ENCODE peak calls at places on chromosomes 2 and 18, in six cellular contexts. One of them, this sample, is unnamed.

GRCh38 chr2:203928849-203929248 is 7.7 kb upstream of the ICOS start:
- DNase-seq in HCT116: no peak
- DNase-seq in GM12878: no peak
- DNase-seq in H9: no peak
- DNase-seq in uterus: no peak
- DNase-seq in AG04450: no peak
- DNase-seq in this sample: no peak

GRCh38 chr2:134120160-134120717 is 133.6 kb upstream of the MGAT5 start:
- DNase-seq in HCT116: no peak
- DNase-seq in GM12878: no peak
- DNase-seq in H9: no peak
- DNase-seq in uterus: peak
- DNase-seq in AG04450: no peak
- DNase-seq in this sample: no peak

GRCh38 chr2:89845532-89845931 is 1154.1 kb downstream of the RPIA start:
- DNase-seq in HCT116: no peak
- DNase-seq in GM12878: no peak
- DNase-seq in H9: no peak
- DNase-seq in uterus: no peak
- DNase-seq in AG04450: no peak
- DNase-seq in this sample: no peak

GRCh38 chr2:225697936-225698335 is 298.4 kb downstream of the NYAP2 start:
- DNase-seq in HCT116: no peak
- DNase-seq in GM12878: no peak
- DNase-seq in H9: no peak
- DNase-seq in uterus: no peak
- DNase-seq in AG04450: no peak
- DNase-seq in this sample: no peak

GRCh38 chr2:208042041-208042440 is 16.7 kb upstream of the PLEKHM3 start:
- DNase-seq in HCT116: no peak
- DNase-seq in GM12878: no peak
- DNase-seq in H9: no peak
- DNase-seq in uterus: no peak
- DNase-seq in AG04450: peak
- DNase-seq in this sample: no peak

GRCh38 chr2:237411683-237412349 is 2.1 kb downstream of the COL6A3 start:
- DNase-seq in HCT116: no peak
- DNase-seq in GM12878: no peak
- DNase-seq in H9: no peak
- DNase-seq in uterus: peak
- DNase-seq in AG04450: no peak
- DNase-seq in this sample: peak

GRCh38 chr18:62672600-62672999 is 42.7 kb upstream of the PHLPP1 start:
- DNase-seq in HCT116: no peak
- DNase-seq in GM12878: no peak
- DNase-seq in H9: no peak
- DNase-seq in uterus: no peak
- DNase-seq in AG04450: no peak
- DNase-seq in this sample: no peak

GRCh38 chr2:191496838-191497237 is 181.1 kb upstream of the NABP1 start:
- DNase-seq in HCT116: no peak
- DNase-seq in GM12878: no peak
- DNase-seq in H9: no peak
- DNase-seq in uterus: no peak
- DNase-seq in AG04450: no peak
- DNase-seq in this sample: no peak

GRCh38 chr2:72780483-72780882 is 45.4 kb downstream of the EXOC6B start:
- DNase-seq in HCT116: no peak
- DNase-seq in GM12878: no peak
- DNase-seq in H9: no peak
- DNase-seq in uterus: no peak
- DNase-seq in AG04450: no peak
- DNase-seq in this sample: no peak

GRCh38 chr2:143616452-143616851 is 487.2 kb downstream of the ARHGAP15 start:
- DNase-seq in HCT116: no peak
- DNase-seq in GM12878: no peak
- DNase-seq in H9: no peak
- DNase-seq in uterus: no peak
- DNase-seq in AG04450: no peak
- DNase-seq in this sample: no peak

GRCh38 chr2:138722316-138722715 is 57.9 kb downstream of the NXPH2 start:
- DNase-seq in HCT116: no peak
- DNase-seq in GM12878: no peak
- DNase-seq in H9: no peak
- DNase-seq in uterus: no peak
- DNase-seq in AG04450: no peak
- DNase-seq in this sample: no peak

GRCh38 chr18:66874812-66875474 is 271.1 kb upstream of the CDH19 start:
- DNase-seq in HCT116: no peak
- DNase-seq in GM12878: no peak
- DNase-seq in H9: no peak
- DNase-seq in uterus: no peak
- DNase-seq in AG04450: no peak
- DNase-seq in this sample: no peak

GRCh38 chr2:74507926-74508520 is 528 bp upstream of the PCGF1 start:
- DNase-seq in HCT116: no peak
- DNase-seq in GM12878: no peak
- DNase-seq in H9: peak
- DNase-seq in uterus: no peak
- DNase-seq in AG04450: no peak
- DNase-seq in this sample: peak

GRCh38 chr2:219057709-219058540 is 2.8 kb downstream of the IHH start:
- DNase-seq in HCT116: peak
- DNase-seq in GM12878: no peak
- DNase-seq in H9: peak
- DNase-seq in uterus: peak
- DNase-seq in AG04450: no peak
- DNase-seq in this sample: peak

GRCh38 chr2:52416340-52416739 is 1351.3 kb upstream of the CHAC2 start:
- DNase-seq in HCT116: peak
- DNase-seq in GM12878: no peak
- DNase-seq in H9: no peak
- DNase-seq in uterus: no peak
- DNase-seq in AG04450: no peak
- DNase-seq in this sample: no peak

GRCh38 chr2:102063948-102064678 is 72.4 kb downstream of the IL1R2 start:
- DNase-seq in HCT116: peak
- DNase-seq in GM12878: no peak
- DNase-seq in H9: peak
- DNase-seq in uterus: peak
- DNase-seq in AG04450: peak
- DNase-seq in this sample: peak

GRCh38 chr2:73232471-73233153 is 427 bp downstream of the PRADC1 start:
- DNase-seq in HCT116: no peak
- DNase-seq in GM12878: no peak
- DNase-seq in H9: no peak
- DNase-seq in uterus: no peak
- DNase-seq in AG04450: no peak
- DNase-seq in this sample: peak

GRCh38 chr2:231334179-231334930 is 61.2 kb upstream of the B3GNT7 start:
- DNase-seq in HCT116: no peak
- DNase-seq in GM12878: no peak
- DNase-seq in H9: no peak
- DNase-seq in uterus: no peak
- DNase-seq in AG04450: no peak
- DNase-seq in this sample: peak

GRCh38 chr18:31506024-31506742 is 8.2 kb downstream of the DSG2 start:
- DNase-seq in HCT116: no peak
- DNase-seq in GM12878: no peak
- DNase-seq in H9: no peak
- DNase-seq in uterus: no peak
- DNase-seq in AG04450: no peak
- DNase-seq in this sample: no peak

GRCh38 chr18:31508781-31509180 is 10.8 kb downstream of the DSG2 start:
- DNase-seq in HCT116: no peak
- DNase-seq in GM12878: no peak
- DNase-seq in H9: no peak
- DNase-seq in uterus: no peak
- DNase-seq in AG04450: no peak
- DNase-seq in this sample: no peak

GRCh38 chr18:31503011-31503410 is 5.0 kb downstream of the DSG2 start:
- DNase-seq in HCT116: no peak
- DNase-seq in GM12878: no peak
- DNase-seq in H9: no peak
- DNase-seq in uterus: no peak
- DNase-seq in AG04450: no peak
- DNase-seq in this sample: no peak

GRCh38 chr18:31504455-31505147 is 6.6 kb downstream of the DSG2 start:
- DNase-seq in HCT116: no peak
- DNase-seq in GM12878: no peak
- DNase-seq in H9: no peak
- DNase-seq in uterus: no peak
- DNase-seq in AG04450: no peak
- DNase-seq in this sample: no peak

DNA sequence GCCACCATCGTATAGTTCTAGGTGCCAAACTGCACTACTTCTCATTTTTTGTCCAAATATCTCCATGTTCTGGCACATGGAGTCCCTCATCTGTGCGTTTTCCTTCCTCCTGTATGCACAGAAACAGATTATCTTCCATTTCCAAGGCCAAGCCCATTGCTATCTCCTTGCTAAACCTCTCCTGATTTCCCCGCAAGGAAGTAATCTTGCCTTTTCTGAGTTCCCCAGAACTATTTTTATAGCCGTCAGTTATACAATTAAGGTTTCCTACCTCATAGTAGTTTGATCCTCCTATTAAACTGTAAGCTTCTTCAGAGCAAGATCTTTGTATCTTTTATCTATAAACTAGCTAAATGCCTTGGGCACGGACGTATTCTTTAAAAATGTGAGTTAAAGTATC is 7.2 kb downstream of the DSG2 start:
- DNase-seq in HCT116: no peak
- DNase-seq in GM12878: no peak
- DNase-seq in H9: no peak
- DNase-seq in uterus: no peak
- DNase-seq in AG04450: no peak
- DNase-seq in this sample: no peak
- H3K27ac ChIP-seq in HCT116: no peak
- H3K27ac ChIP-seq in GM12878: no peak
- H3K27ac ChIP-seq in H9: no peak
- H3K27ac ChIP-seq in uterus: no peak
- H3K27ac ChIP-seq in AG04450: no peak
- H3K27ac ChIP-seq in this sample: no peak

GRCh38 chr2:148503511-148503910 is 141.0 kb upstream of the EPC2 start:
- DNase-seq in HCT116: no peak
- DNase-seq in GM12878: no peak
- DNase-seq in H9: no peak
- DNase-seq in uterus: no peak
- DNase-seq in AG04450: no peak
- DNase-seq in this sample: no peak

GRCh38 chr2:148501545-148501944 is 143.0 kb upstream of the EPC2 start:
- DNase-seq in HCT116: no peak
- DNase-seq in GM12878: no peak
- DNase-seq in H9: no peak
- DNase-seq in uterus: no peak
- DNase-seq in AG04450: no peak
- DNase-seq in this sample: peak
- H3K27ac ChIP-seq in HCT116: no peak
- H3K27ac ChIP-seq in GM12878: no peak
- H3K27ac ChIP-seq in H9: no peak
- H3K27ac ChIP-seq in uterus: no peak
- H3K27ac ChIP-seq in AG04450: no peak
- H3K27ac ChIP-seq in this sample: peak

GRCh38 chr2:30462131-30462857 is 15.2 kb downstream of the LCLAT1 start:
- DNase-seq in HCT116: no peak
- DNase-seq in GM12878: no peak
- DNase-seq in H9: no peak
- DNase-seq in uterus: no peak
- DNase-seq in AG04450: no peak
- DNase-seq in this sample: no peak
- H3K27ac ChIP-seq in HCT116: no peak
- H3K27ac ChIP-seq in GM12878: no peak
- H3K27ac ChIP-seq in H9: no peak
- H3K27ac ChIP-seq in uterus: no peak
- H3K27ac ChIP-seq in AG04450: no peak
- H3K27ac ChIP-seq in this sample: no peak

DNA sequence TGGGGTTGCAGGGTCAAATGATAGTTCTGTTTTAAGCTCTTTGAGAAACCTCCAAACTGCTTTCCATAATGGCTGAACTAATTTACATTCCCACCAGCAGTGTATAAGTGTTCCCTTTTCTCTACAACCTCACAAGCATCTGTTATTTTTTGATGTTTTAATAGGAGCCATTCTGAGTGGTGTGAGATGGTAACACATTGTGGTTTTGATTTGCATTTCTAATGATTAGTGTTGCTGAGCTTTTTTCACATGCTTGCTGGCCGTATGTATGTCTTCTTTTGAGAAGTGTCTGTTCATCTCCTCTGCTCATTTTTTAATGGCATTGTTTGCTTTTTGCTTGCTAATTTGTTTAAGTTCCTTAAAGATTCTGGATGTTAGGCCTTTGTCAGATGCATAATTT is 107.7 kb downstream of the PDE11A start:
- DNase-seq in HCT116: no peak
- DNase-seq in GM12878: no peak
- DNase-seq in H9: no peak
- DNase-seq in uterus: no peak
- DNase-seq in AG04450: no peak
- DNase-seq in this sample: no peak
- H3K27ac ChIP-seq in HCT116: no peak
- H3K27ac ChIP-seq in GM12878: no peak
- H3K27ac ChIP-seq in H9: no peak
- H3K27ac ChIP-seq in uterus: no peak
- H3K27ac ChIP-seq in AG04450: no peak
- H3K27ac ChIP-seq in this sample: no peak

DNA sequence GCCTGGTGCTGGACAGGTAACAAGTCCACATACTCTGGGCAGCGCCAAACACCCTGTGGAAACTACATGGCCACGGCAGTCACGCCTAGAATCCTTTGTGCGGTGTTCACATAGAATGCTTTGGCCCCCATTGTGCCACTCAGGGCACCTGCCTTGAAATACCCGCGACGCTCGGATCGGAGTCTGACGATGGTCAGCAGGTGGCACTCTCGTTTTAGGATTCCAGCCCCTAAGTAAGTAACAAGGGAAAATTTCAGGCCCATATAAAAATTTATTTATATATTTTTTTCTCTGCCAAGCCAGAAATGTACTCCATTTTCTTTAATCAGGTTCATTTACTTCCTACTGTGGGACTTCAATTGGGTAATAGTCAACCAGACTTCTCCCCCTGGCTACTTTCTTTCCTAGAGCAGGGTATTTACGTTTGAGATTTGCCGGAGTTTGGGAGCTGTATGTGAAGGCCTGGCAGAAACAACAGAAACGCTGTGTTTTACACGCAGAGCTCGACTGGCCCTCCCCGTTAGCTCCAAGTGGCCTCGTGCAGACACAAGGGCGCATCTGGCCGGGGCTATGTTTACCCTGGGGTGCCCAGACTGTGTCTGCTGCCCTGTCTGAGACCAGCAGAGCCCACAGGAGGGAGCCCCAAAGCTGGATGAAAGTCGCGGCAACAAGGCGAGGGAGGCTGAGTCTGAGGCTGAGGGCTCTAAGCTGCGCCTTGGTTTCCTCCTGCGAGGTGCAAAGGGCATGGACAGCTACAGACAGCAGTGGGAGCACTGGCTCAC is 41.6 kb downstream of the LRRC30 start:
- DNase-seq in HCT116: no peak
- DNase-seq in GM12878: no peak
- DNase-seq in H9: peak
- DNase-seq in uterus: peak
- DNase-seq in AG04450: peak
- DNase-seq in this sample: no peak
- H3K27ac ChIP-seq in HCT116: no peak
- H3K27ac ChIP-seq in GM12878: no peak
- H3K27ac ChIP-seq in H9: no peak
- H3K27ac ChIP-seq in uterus: peak
- H3K27ac ChIP-seq in AG04450: no peak
- H3K27ac ChIP-seq in this sample: no peak